ENCODE peak calls at places on chromosomes 7 and 10, in eight cellular contexts. One of them, this sample, is unnamed.

GRCh38 chr7:80593869-80594587 is 44.4 kb upstream of the CD36 start:
- DNase-seq in GM10248: no peak
- DNase-seq in hypothalamus: no peak
- DNase-seq in midbrain: no peak
- DNase-seq in fibroblast of pulmonary artery: peak
- DNase-seq in stimulated activated CD8-positive, alpha-beta memory T cell treated with anti-CD3 and anti-CD28 coated beads, Interleukin-12 subunit alpha, Interleukin-12 subunit beta, amount 100 ng/mL, for 1 hour: no peak
- DNase-seq in kidney glomerular epithelial cell: no peak
- DNase-seq in LoVo: no peak
- DNase-seq in this sample: no peak

GRCh38 chr10:88205842-88206446 is 342.5 kb downstream of the PTEN start:
- DNase-seq in midbrain: no peak
- DNase-seq in hypothalamus: no peak
- DNase-seq in kidney glomerular epithelial cell: no peak
- DNase-seq in GM10248: peak
- DNase-seq in LoVo: no peak
- DNase-seq in fibroblast of pulmonary artery: no peak
- DNase-seq in stimulated activated CD8-positive, alpha-beta memory T cell treated with anti-CD3 and anti-CD28 coated beads, Interleukin-12 subunit alpha, Interleukin-12 subunit beta, amount 100 ng/mL, for 1 hour: no peak
- DNase-seq in this sample: no peak

GRCh38 chr10:102682441-102682840 is 31.8 kb downstream of the ARL3 start:
- DNase-seq in stimulated activated CD8-positive, alpha-beta memory T cell treated with anti-CD3 and anti-CD28 coated beads, Interleukin-12 subunit alpha, Interleukin-12 subunit beta, amount 100 ng/mL, for 1 hour: no peak
- DNase-seq in hypothalamus: peak
- DNase-seq in midbrain: no peak
- DNase-seq in kidney glomerular epithelial cell: no peak
- DNase-seq in GM10248: no peak
- DNase-seq in fibroblast of pulmonary artery: no peak
- DNase-seq in LoVo: no peak
- DNase-seq in this sample: no peak

GRCh38 chr10:8360365-8360764 is 305.9 kb downstream of the GATA3 start:
- DNase-seq in kidney glomerular epithelial cell: no peak
- DNase-seq in stimulated activated CD8-positive, alpha-beta memory T cell treated with anti-CD3 and anti-CD28 coated beads, Interleukin-12 subunit alpha, Interleukin-12 subunit beta, amount 100 ng/mL, for 1 hour: no peak
- DNase-seq in LoVo: no peak
- DNase-seq in GM10248: no peak
- DNase-seq in midbrain: no peak
- DNase-seq in hypothalamus: no peak
- DNase-seq in fibroblast of pulmonary artery: no peak
- DNase-seq in this sample: no peak

GRCh38 chr10:71433116-71433982 is 36.6 kb downstream of the CDH23 start:
- DNase-seq in kidney glomerular epithelial cell: no peak
- DNase-seq in LoVo: no peak
- DNase-seq in midbrain: no peak
- DNase-seq in fibroblast of pulmonary artery: no peak
- DNase-seq in GM10248: no peak
- DNase-seq in stimulated activated CD8-positive, alpha-beta memory T cell treated with anti-CD3 and anti-CD28 coated beads, Interleukin-12 subunit alpha, Interleukin-12 subunit beta, amount 100 ng/mL, for 1 hour: no peak
- DNase-seq in hypothalamus: no peak
- DNase-seq in this sample: no peak

GRCh38 chr10:49242604-49243003 is 54.4 kb upstream of the TMEM273 start:
- DNase-seq in stimulated activated CD8-positive, alpha-beta memory T cell treated with anti-CD3 and anti-CD28 coated beads, Interleukin-12 subunit alpha, Interleukin-12 subunit beta, amount 100 ng/mL, for 1 hour: no peak
- DNase-seq in LoVo: no peak
- DNase-seq in kidney glomerular epithelial cell: no peak
- DNase-seq in hypothalamus: no peak
- DNase-seq in GM10248: no peak
- DNase-seq in fibroblast of pulmonary artery: no peak
- DNase-seq in midbrain: no peak
- DNase-seq in this sample: no peak

GRCh38 chr7:56115852-56116538 is at the start of gene NUPR2:
- DNase-seq in stimulated activated CD8-positive, alpha-beta memory T cell treated with anti-CD3 and anti-CD28 coated beads, Interleukin-12 subunit alpha, Interleukin-12 subunit beta, amount 100 ng/mL, for 1 hour: no peak
- DNase-seq in kidney glomerular epithelial cell: no peak
- DNase-seq in midbrain: no peak
- DNase-seq in hypothalamus: no peak
- DNase-seq in fibroblast of pulmonary artery: no peak
- DNase-seq in LoVo: no peak
- DNase-seq in GM10248: no peak
- DNase-seq in this sample: no peak

GRCh38 chr7:135878284-135878683 is 98.9 kb downstream of the MTPN start:
- DNase-seq in LoVo: no peak
- DNase-seq in fibroblast of pulmonary artery: no peak
- DNase-seq in midbrain: no peak
- DNase-seq in stimulated activated CD8-positive, alpha-beta memory T cell treated with anti-CD3 and anti-CD28 coated beads, Interleukin-12 subunit alpha, Interleukin-12 subunit beta, amount 100 ng/mL, for 1 hour: no peak
- DNase-seq in GM10248: no peak
- DNase-seq in hypothalamus: no peak
- DNase-seq in kidney glomerular epithelial cell: no peak
- DNase-seq in this sample: no peak

GRCh38 chr7:50826371-50827172 is 43.9 kb upstream of the GRB10 start:
- DNase-seq in LoVo: peak
- DNase-seq in GM10248: no peak
- DNase-seq in fibroblast of pulmonary artery: peak
- DNase-seq in stimulated activated CD8-positive, alpha-beta memory T cell treated with anti-CD3 and anti-CD28 coated beads, Interleukin-12 subunit alpha, Interleukin-12 subunit beta, amount 100 ng/mL, for 1 hour: no peak
- DNase-seq in hypothalamus: no peak
- DNase-seq in kidney glomerular epithelial cell: peak
- DNase-seq in midbrain: no peak
- DNase-seq in this sample: no peak

GRCh38 chr7:38232475-38233366 is 40.7 kb downstream of the TARP start:
- DNase-seq in hypothalamus: no peak
- DNase-seq in fibroblast of pulmonary artery: no peak
- DNase-seq in midbrain: no peak
- DNase-seq in stimulated activated CD8-positive, alpha-beta memory T cell treated with anti-CD3 and anti-CD28 coated beads, Interleukin-12 subunit alpha, Interleukin-12 subunit beta, amount 100 ng/mL, for 1 hour: peak
- DNase-seq in GM10248: peak
- DNase-seq in LoVo: no peak
- DNase-seq in kidney glomerular epithelial cell: no peak
- DNase-seq in this sample: no peak

GRCh38 chr7:47233996-47234395 is 347.9 kb downstream of the TNS3 start:
- DNase-seq in GM10248: no peak
- DNase-seq in midbrain: no peak
- DNase-seq in LoVo: no peak
- DNase-seq in kidney glomerular epithelial cell: no peak
- DNase-seq in hypothalamus: no peak
- DNase-seq in stimulated activated CD8-positive, alpha-beta memory T cell treated with anti-CD3 and anti-CD28 coated beads, Interleukin-12 subunit alpha, Interleukin-12 subunit beta, amount 100 ng/mL, for 1 hour: no peak
- DNase-seq in fibroblast of pulmonary artery: no peak
- DNase-seq in this sample: no peak

GRCh38 chr7:41148521-41148951 is 554.4 kb downstream of the INHBA start:
- DNase-seq in hypothalamus: no peak
- DNase-seq in kidney glomerular epithelial cell: peak
- DNase-seq in GM10248: no peak
- DNase-seq in fibroblast of pulmonary artery: peak
- DNase-seq in LoVo: peak
- DNase-seq in midbrain: no peak
- DNase-seq in stimulated activated CD8-positive, alpha-beta memory T cell treated with anti-CD3 and anti-CD28 coated beads, Interleukin-12 subunit alpha, Interleukin-12 subunit beta, amount 100 ng/mL, for 1 hour: no peak
- DNase-seq in this sample: no peak

GRCh38 chr7:157158400-157158799 is 19.7 kb downstream of the UBE3C start:
- DNase-seq in LoVo: no peak
- DNase-seq in stimulated activated CD8-positive, alpha-beta memory T cell treated with anti-CD3 and anti-CD28 coated beads, Interleukin-12 subunit alpha, Interleukin-12 subunit beta, amount 100 ng/mL, for 1 hour: no peak
- DNase-seq in midbrain: peak
- DNase-seq in fibroblast of pulmonary artery: no peak
- DNase-seq in GM10248: no peak
- DNase-seq in hypothalamus: peak
- DNase-seq in kidney glomerular epithelial cell: no peak
- DNase-seq in this sample: no peak

GRCh38 chr7:157559596-157560257 is 222.9 kb downstream of the DNAJB6 start:
- DNase-seq in stimulated activated CD8-positive, alpha-beta memory T cell treated with anti-CD3 and anti-CD28 coated beads, Interleukin-12 subunit alpha, Interleukin-12 subunit beta, amount 100 ng/mL, for 1 hour: no peak
- DNase-seq in midbrain: no peak
- DNase-seq in LoVo: no peak
- DNase-seq in kidney glomerular epithelial cell: no peak
- DNase-seq in fibroblast of pulmonary artery: no peak
- DNase-seq in GM10248: no peak
- DNase-seq in hypothalamus: no peak
- DNase-seq in this sample: no peak

GRCh38 chr10:103890194-103890658 is 27.8 kb downstream of the STN1 start:
- DNase-seq in stimulated activated CD8-positive, alpha-beta memory T cell treated with anti-CD3 and anti-CD28 coated beads, Interleukin-12 subunit alpha, Interleukin-12 subunit beta, amount 100 ng/mL, for 1 hour: no peak
- DNase-seq in hypothalamus: no peak
- DNase-seq in LoVo: peak
- DNase-seq in fibroblast of pulmonary artery: peak
- DNase-seq in midbrain: no peak
- DNase-seq in GM10248: no peak
- DNase-seq in kidney glomerular epithelial cell: no peak
- DNase-seq in this sample: no peak

GRCh38 chr10:18303851-18304800 is 163.9 kb downstream of the CACNB2 start:
- DNase-seq in LoVo: no peak
- DNase-seq in kidney glomerular epithelial cell: no peak
- DNase-seq in fibroblast of pulmonary artery: no peak
- DNase-seq in hypothalamus: peak
- DNase-seq in stimulated activated CD8-positive, alpha-beta memory T cell treated with anti-CD3 and anti-CD28 coated beads, Interleukin-12 subunit alpha, Interleukin-12 subunit beta, amount 100 ng/mL, for 1 hour: no peak
- DNase-seq in midbrain: no peak
- DNase-seq in GM10248: no peak
- DNase-seq in this sample: peak

GRCh38 chr7:92622680-92623079 is 32.5 kb upstream of the FAM133B start:
- DNase-seq in LoVo: no peak
- DNase-seq in fibroblast of pulmonary artery: no peak
- DNase-seq in hypothalamus: no peak
- DNase-seq in kidney glomerular epithelial cell: no peak
- DNase-seq in GM10248: no peak
- DNase-seq in stimulated activated CD8-positive, alpha-beta memory T cell treated with anti-CD3 and anti-CD28 coated beads, Interleukin-12 subunit alpha, Interleukin-12 subunit beta, amount 100 ng/mL, for 1 hour: no peak
- DNase-seq in midbrain: no peak
- DNase-seq in this sample: no peak

GRCh38 chr10:69864321-69864720 is 62.6 kb downstream of the COL13A1 start:
- DNase-seq in kidney glomerular epithelial cell: peak
- DNase-seq in fibroblast of pulmonary artery: peak
- DNase-seq in midbrain: no peak
- DNase-seq in stimulated activated CD8-positive, alpha-beta memory T cell treated with anti-CD3 and anti-CD28 coated beads, Interleukin-12 subunit alpha, Interleukin-12 subunit beta, amount 100 ng/mL, for 1 hour: no peak
- DNase-seq in LoVo: no peak
- DNase-seq in GM10248: no peak
- DNase-seq in hypothalamus: no peak
- DNase-seq in this sample: no peak

GRCh38 chr10:124997791-124998623 is 56.1 kb downstream of the ZRANB1 start:
- DNase-seq in GM10248: peak
- DNase-seq in fibroblast of pulmonary artery: no peak
- DNase-seq in kidney glomerular epithelial cell: no peak
- DNase-seq in hypothalamus: no peak
- DNase-seq in midbrain: no peak
- DNase-seq in LoVo: no peak
- DNase-seq in stimulated activated CD8-positive, alpha-beta memory T cell treated with anti-CD3 and anti-CD28 coated beads, Interleukin-12 subunit alpha, Interleukin-12 subunit beta, amount 100 ng/mL, for 1 hour: no peak
- DNase-seq in this sample: no peak

GRCh38 chr7:43791-44540 is 148.4 kb upstream of the FAM20C start:
- DNase-seq in midbrain: no peak
- DNase-seq in hypothalamus: no peak
- DNase-seq in stimulated activated CD8-positive, alpha-beta memory T cell treated with anti-CD3 and anti-CD28 coated beads, Interleukin-12 subunit alpha, Interleukin-12 subunit beta, amount 100 ng/mL, for 1 hour: no peak
- DNase-seq in LoVo: no peak
- DNase-seq in fibroblast of pulmonary artery: no peak
- DNase-seq in kidney glomerular epithelial cell: no peak
- DNase-seq in GM10248: no peak
- DNase-seq in this sample: no peak

GRCh38 chr10:116356833-116357232 is 32.6 kb downstream of the CCDC172 start:
- DNase-seq in GM10248: no peak
- DNase-seq in stimulated activated CD8-positive, alpha-beta memory T cell treated with anti-CD3 and anti-CD28 coated beads, Interleukin-12 subunit alpha, Interleukin-12 subunit beta, amount 100 ng/mL, for 1 hour: no peak
- DNase-seq in fibroblast of pulmonary artery: no peak
- DNase-seq in LoVo: no peak
- DNase-seq in midbrain: no peak
- DNase-seq in kidney glomerular epithelial cell: no peak
- DNase-seq in hypothalamus: no peak
- DNase-seq in this sample: no peak

GRCh38 chr10:5927306-5927705 is 37.3 kb downstream of the FBH1 start:
- DNase-seq in kidney glomerular epithelial cell: no peak
- DNase-seq in hypothalamus: no peak
- DNase-seq in GM10248: no peak
- DNase-seq in stimulated activated CD8-positive, alpha-beta memory T cell treated with anti-CD3 and anti-CD28 coated beads, Interleukin-12 subunit alpha, Interleukin-12 subunit beta, amount 100 ng/mL, for 1 hour: no peak
- DNase-seq in fibroblast of pulmonary artery: peak
- DNase-seq in midbrain: no peak
- DNase-seq in LoVo: no peak
- DNase-seq in this sample: no peak

GRCh38 chr10:5812283-5813090 is 747 bp downstream of the GDI2 start:
- DNase-seq in midbrain: peak
- DNase-seq in LoVo: peak
- DNase-seq in stimulated activated CD8-positive, alpha-beta memory T cell treated with anti-CD3 and anti-CD28 coated beads, Interleukin-12 subunit alpha, Interleukin-12 subunit beta, amount 100 ng/mL, for 1 hour: peak
- DNase-seq in hypothalamus: peak
- DNase-seq in kidney glomerular epithelial cell: no peak
- DNase-seq in fibroblast of pulmonary artery: no peak
- DNase-seq in GM10248: peak
- DNase-seq in this sample: no peak

GRCh38 chr10:97063271-97063982 is 122.3 kb downstream of the SLIT1 start:
- DNase-seq in hypothalamus: no peak
- DNase-seq in fibroblast of pulmonary artery: no peak
- DNase-seq in LoVo: no peak
- DNase-seq in kidney glomerular epithelial cell: no peak
- DNase-seq in stimulated activated CD8-positive, alpha-beta memory T cell treated with anti-CD3 and anti-CD28 coated beads, Interleukin-12 subunit alpha, Interleukin-12 subunit beta, amount 100 ng/mL, for 1 hour: no peak
- DNase-seq in midbrain: no peak
- DNase-seq in GM10248: no peak
- DNase-seq in this sample: no peak

This sample was measured in NCI-H2227 treated with DMSO at 0.1 percent for 48 hours.